ENCODE peak calls at places on chromosomes 11 and 22, in ten cellular contexts. U is nucleus accumbens; I is right lobe of liver; M is T1000; W is caudate nucleus; S is posterior cingulate gyrus; D is stimulated activated naive CD4-positive, alpha-beta T cell treated with Interleukin-2 at 50 U/mL for 16 hours; A is activated naive CD4-positive, alpha-beta T cell; P is substantia nigra; Z is PC-3. E is an unnamed sample.

GRCh38 chr11:46528445-46529085 is 65.3 kb downstream of the AMBRA1 start:
- DNase-seq in U (no peak), I (no peak), M (no peak), W (no peak), S (no peak), D (peak), A (no peak), P (no peak), Z (no peak), E (no peak)

GRCh38 chr22:19942886-19943664 is 1.5 kb upstream of the TXNRD2 start:
- DNase-seq in U (no peak), I (no peak), M (no peak), W (no peak), S (no peak), D (no peak), A (no peak), P (no peak), Z (peak), E (peak)

GRCh38 chr11:95575517-95575916 is 214.1 kb downstream of the FAM76B start:
- DNase-seq in U (no peak), I (no peak), M (no peak), W (no peak), S (no peak), D (no peak), A (no peak), P (no peak), Z (no peak), E (no peak)

GRCh38 chr22:17918840-17919239 is 105.5 kb downstream of the MICAL3 start:
- DNase-seq in U (no peak), I (no peak), M (no peak), W (no peak), S (no peak), D (no peak), A (no peak), P (no peak), Z (peak), E (no peak)

GRCh38 chr11:5123802-5124521 is 14.2 kb downstream of the OR52A5 start:
- DNase-seq in U (peak), I (peak), M (peak), W (no peak), S (peak), D (no peak), A (no peak), P (peak), Z (peak), E (peak)

GRCh38 chr11:76781861-76782500 is 1.2 kb upstream of the TSKU start:
- DNase-seq in U (no peak), I (no peak), M (no peak), W (no peak), S (no peak), D (no peak), A (no peak), P (no peak), Z (no peak), E (no peak)

GRCh38 chr11:64181506-64182411 is 4.2 kb upstream of the STIP1 start:
- DNase-seq in U (peak), I (peak), M (peak), W (peak), S (peak), D (no peak), A (no peak), P (peak), Z (peak), E (peak)

GRCh38 chr11:83676061-83676460 is 389.9 kb upstream of the CCDC90B start:
- DNase-seq in U (no peak), I (no peak), M (no peak), W (no peak), S (no peak), D (no peak), A (no peak), P (no peak), Z (no peak), E (no peak)

GRCh38 chr11:17651681-17652080 is 67.7 kb upstream of the MYOD1 start:
- DNase-seq in U (no peak), I (no peak), M (no peak), W (no peak), S (no peak), D (no peak), A (no peak), P (no peak), Z (no peak), E (no peak)

GRCh38 chr11:60915250-60915914 is 1.4 kb downstream of the TMEM109 start:
- DNase-seq in U (peak), I (no peak), M (peak), W (no peak), S (peak), D (peak), A (peak), P (no peak), Z (peak), E (peak)

GRCh38 chr11:3969613-3970012 is 114.1 kb downstream of the STIM1 start:
- DNase-seq in U (no peak), I (no peak), M (no peak), W (no peak), S (no peak), D (no peak), A (no peak), P (no peak), Z (no peak), E (no peak)

GRCh38 chr11:102749101-102749725 is 24.5 kb upstream of the MMP8 start:
- DNase-seq in U (no peak), I (no peak), M (no peak), W (no peak), S (no peak), D (no peak), A (no peak), P (no peak), Z (no peak), E (no peak)

GRCh38 chr11:92886243-92886905 is 83.1 kb upstream of the MTNR1B start:
- DNase-seq in U (peak), I (no peak), M (no peak), W (no peak), S (no peak), D (no peak), A (no peak), P (peak), Z (peak), E (no peak)

GRCh38 chr11:59551651-59552521 is 40.5 kb downstream of the OR4D9 start:
- DNase-seq in U (no peak), I (no peak), M (peak), W (no peak), S (no peak), D (no peak), A (no peak), P (no peak), Z (peak), E (no peak)

GRCh38 chr11:42972741-42973140 is 339.1 kb upstream of the API5 start:
- DNase-seq in U (no peak), I (no peak), M (no peak), W (no peak), S (no peak), D (no peak), A (no peak), P (no peak), Z (no peak), E (no peak)

E was measured in Right ventricle myocardium superior.